ENCODE peak calls at places on chromosomes 2 and 18, in six cellular contexts. One of them, this sample, is unnamed.

GRCh38 chr18:25832008-25832604 is 258.3 kb downstream of the SS18 start:
- DNase-seq in GM12891: peak; percentile 29
- DNase-seq in K562: peak; percentile 65
- DNase-seq in GM12878: no peak
- DNase-seq in H1: peak; percentile 17
- DNase-seq in HepG2: peak; percentile 25
- DNase-seq in this sample: peak; percentile 11

GRCh38 chr2:84959045-84959493 is 11.9 kb upstream of the KCMF1 start:
- DNase-seq in K562: no peak
- DNase-seq in GM12891: no peak
- DNase-seq in HepG2: no peak
- DNase-seq in H1: no peak
- DNase-seq in GM12878: no peak
- DNase-seq in this sample: no peak

GRCh38 chr2:230153390-230153976 is 66.3 kb downstream of the SP110 start:
- DNase-seq in K562: no peak
- DNase-seq in H1: no peak
- DNase-seq in HepG2: no peak
- DNase-seq in GM12891: no peak
- DNase-seq in GM12878: no peak
- DNase-seq in this sample: no peak

GRCh38 chr2:85180322-85181092 is 47.3 kb downstream of the TCF7L1 start:
- DNase-seq in K562: no peak
- DNase-seq in GM12891: no peak
- DNase-seq in H1: no peak
- DNase-seq in HepG2: no peak
- DNase-seq in GM12878: no peak
- DNase-seq in this sample: no peak

GRCh38 chr2:240930096-240930630 is 24.0 kb downstream of the CROCC2 start:
- DNase-seq in K562: no peak
- DNase-seq in GM12891: no peak
- DNase-seq in HepG2: no peak
- DNase-seq in H1: no peak
- DNase-seq in GM12878: no peak
- DNase-seq in this sample: peak; percentile 19

GRCh38 chr2:58428286-58428552 is 187.1 kb upstream of the FANCL start:
- DNase-seq in HepG2: no peak
- DNase-seq in GM12878: no peak
- DNase-seq in K562: no peak
- DNase-seq in H1: peak; percentile 38
- DNase-seq in GM12891: peak; percentile 31
- DNase-seq in this sample: no peak

GRCh38 chr18:79353238-79353637 is 42.5 kb upstream of the NFATC1 start:
- DNase-seq in GM12891: no peak
- DNase-seq in H1: no peak
- DNase-seq in K562: peak; percentile 16
- DNase-seq in HepG2: peak; percentile 10
- DNase-seq in GM12878: no peak
- DNase-seq in this sample: no peak

GRCh38 chr2:126495189-126495588 is 160.8 kb upstream of the GYPC start:
- DNase-seq in K562: no peak
- DNase-seq in H1: no peak
- DNase-seq in HepG2: no peak
- DNase-seq in GM12891: no peak
- DNase-seq in GM12878: no peak
- DNase-seq in this sample: no peak

GRCh38 chr18:61292280-61292679 is 41.0 kb upstream of the CDH20 start:
- DNase-seq in GM12878: no peak
- DNase-seq in K562: no peak
- DNase-seq in GM12891: no peak
- DNase-seq in H1: no peak
- DNase-seq in HepG2: no peak
- DNase-seq in this sample: no peak

GRCh38 chr2:122100371-122101150 is 345.1 kb downstream of the TSN start:
- DNase-seq in K562: no peak
- DNase-seq in H1: peak; percentile 21
- DNase-seq in GM12878: no peak
- DNase-seq in HepG2: no peak
- DNase-seq in GM12891: no peak
- DNase-seq in this sample: no peak

GRCh38 chr18:9826666-9827065 is 59.1 kb upstream of the TXNDC2 start:
- DNase-seq in GM12891: no peak
- DNase-seq in GM12878: no peak
- DNase-seq in H1: no peak
- DNase-seq in HepG2: no peak
- DNase-seq in K562: no peak
- DNase-seq in this sample: no peak

GRCh38 chr2:52467189-52467588 is 1300.4 kb upstream of the CHAC2 start:
- DNase-seq in K562: no peak
- DNase-seq in H1: no peak
- DNase-seq in HepG2: no peak
- DNase-seq in GM12891: no peak
- DNase-seq in GM12878: no peak
- DNase-seq in this sample: no peak

GRCh38 chr2:146669735-146670134 is 1175.1 kb upstream of the ACVR2A start:
- DNase-seq in H1: no peak
- DNase-seq in GM12878: no peak
- DNase-seq in GM12891: no peak
- DNase-seq in K562: no peak
- DNase-seq in HepG2: no peak
- DNase-seq in this sample: no peak

GRCh38 chr2:113155331-113155730 is 18.4 kb upstream of the PSD4 start:
- DNase-seq in K562: no peak
- DNase-seq in H1: no peak
- DNase-seq in GM12878: no peak
- DNase-seq in HepG2: no peak
- DNase-seq in GM12891: no peak
- DNase-seq in this sample: no peak

GRCh38 chr2:240402566-240403295 is 32.7 kb upstream of the GPC1 start:
- DNase-seq in K562: no peak
- DNase-seq in HepG2: no peak
- DNase-seq in GM12891: no peak
- DNase-seq in H1: no peak
- DNase-seq in GM12878: no peak
- DNase-seq in this sample: no peak

GRCh38 chr2:62382757-62383156 is 123.2 kb downstream of the TMEM17 start:
- DNase-seq in H1: no peak
- DNase-seq in GM12878: no peak
- DNase-seq in K562: no peak
- DNase-seq in HepG2: no peak
- DNase-seq in GM12891: no peak
- DNase-seq in this sample: no peak

GRCh38 chr2:168849610-168850009 is 40.6 kb downstream of the SPC25 start:
- DNase-seq in K562: peak; percentile 66
- DNase-seq in GM12891: no peak
- DNase-seq in H1: peak; percentile 27
- DNase-seq in HepG2: peak; percentile 73
- DNase-seq in GM12878: no peak
- DNase-seq in this sample: no peak

GRCh38 chr18:8937695-8938094 is 164.8 kb upstream of the NDUFV2 start:
- DNase-seq in K562: no peak
- DNase-seq in GM12891: no peak
- DNase-seq in HepG2: no peak
- DNase-seq in H1: no peak
- DNase-seq in GM12878: no peak
- DNase-seq in this sample: no peak

GRCh38 chr2:47008381-47009280 is 93.0 kb upstream of the MCFD2 start:
- DNase-seq in GM12878: no peak
- DNase-seq in H1: no peak
- DNase-seq in K562: no peak
- DNase-seq in HepG2: peak; percentile 73
- DNase-seq in GM12891: no peak
- DNase-seq in this sample: no peak

GRCh38 chr2:55887906-55888625 is 35.5 kb downstream of the EFEMP1 start:
- DNase-seq in HepG2: no peak
- DNase-seq in H1: no peak
- DNase-seq in GM12891: no peak
- DNase-seq in K562: no peak
- DNase-seq in GM12878: no peak
- DNase-seq in this sample: no peak

GRCh38 chr2:201968476-201968875 is 65.2 kb upstream of the FZD7 start:
- DNase-seq in GM12878: no peak
- DNase-seq in GM12891: no peak
- DNase-seq in K562: no peak
- DNase-seq in HepG2: no peak
- DNase-seq in H1: no peak
- DNase-seq in this sample: no peak

GRCh38 chr2:28346587-28346986 is 46.1 kb upstream of the FOSL2 start:
- DNase-seq in K562: no peak
- DNase-seq in GM12878: no peak
- DNase-seq in GM12891: no peak
- DNase-seq in HepG2: no peak
- DNase-seq in H1: no peak
- DNase-seq in this sample: no peak

GRCh38 chr2:124590001-124590400 is 564.9 kb downstream of the CNTNAP5 start:
- DNase-seq in K562: no peak
- DNase-seq in HepG2: no peak
- DNase-seq in GM12878: no peak
- DNase-seq in GM12891: no peak
- DNase-seq in H1: no peak
- DNase-seq in this sample: no peak

GRCh38 chr2:152336854-152337510 is 2.0 kb downstream of the FMNL2 start:
- DNase-seq in GM12891: no peak
- DNase-seq in H1: no peak
- DNase-seq in K562: no peak
- DNase-seq in GM12878: no peak
- DNase-seq in HepG2: no peak
- DNase-seq in this sample: no peak

GRCh38 chr2:73823916-73824523 is 4.7 kb upstream of the STAMBP start:
- DNase-seq in GM12878: peak; percentile 49
- DNase-seq in K562: peak; percentile 81
- DNase-seq in HepG2: peak; percentile 68
- DNase-seq in GM12891: no peak
- DNase-seq in H1: no peak
- DNase-seq in this sample: no peak

GRCh38 chr2:205193121-205193520 is 489.2 kb upstream of the NRP2 start:
- DNase-seq in K562: no peak
- DNase-seq in H1: no peak
- DNase-seq in HepG2: no peak
- DNase-seq in GM12891: no peak
- DNase-seq in GM12878: no peak
- DNase-seq in this sample: no peak
- TF ChIP-seq POLR2AphosphoS5 in K562: no peak
- TF ChIP-seq POLR2AphosphoS5 in H1: no peak
- TF ChIP-seq POLR2AphosphoS5 in HepG2: no peak
- TF ChIP-seq POLR2AphosphoS5 in GM12891: no peak
- TF ChIP-seq POLR2AphosphoS5 in GM12878: no peak
- TF ChIP-seq POLR2AphosphoS5 in this sample: no peak

GRCh38 chr18:2571200-2572143 is at the start of the genes METTL4 and NDC80:
- DNase-seq in K562: peak; percentile 97
- DNase-seq in H1: peak; percentile 82
- DNase-seq in GM12891: peak; percentile 50
- DNase-seq in GM12878: peak; percentile 71
- DNase-seq in HepG2: peak; percentile 85
- DNase-seq in this sample: peak; percentile 58
- TF ChIP-seq POLR2A in K562: peak; percentile 86
- TF ChIP-seq POLR2A in H1: peak; percentile 58
- TF ChIP-seq POLR2A in GM12891: no peak
- TF ChIP-seq POLR2A in GM12878: peak; percentile 87
- TF ChIP-seq POLR2A in HepG2: peak; percentile 65
- TF ChIP-seq POLR2A in this sample: peak; percentile 76

GRCh38 chr2:75607988-75608683 is 38.4 kb upstream of the MRPL19 start:
- DNase-seq in HepG2: peak; percentile 49
- DNase-seq in H1: no peak
- DNase-seq in GM12878: no peak
- DNase-seq in GM12891: no peak
- DNase-seq in K562: no peak
- DNase-seq in this sample: no peak
- TF ChIP-seq TAF1 in HepG2: no peak
- TF ChIP-seq TAF1 in H1: no peak
- TF ChIP-seq TAF1 in GM12878: no peak
- TF ChIP-seq TAF1 in GM12891: no peak
- TF ChIP-seq TAF1 in K562: no peak
- TF ChIP-seq TAF1 in this sample: no peak

GRCh38 chr2:120539937-120540718 is 194.2 kb downstream of the INHBB start:
- DNase-seq in GM12891: no peak
- DNase-seq in GM12878: no peak
- DNase-seq in HepG2: peak; percentile 94
- DNase-seq in H1: no peak
- DNase-seq in K562: no peak
- DNase-seq in this sample: no peak
- TF ChIP-seq POLR2AphosphoS5 in GM12891: no peak
- TF ChIP-seq POLR2AphosphoS5 in GM12878: no peak
- TF ChIP-seq POLR2AphosphoS5 in HepG2: peak; percentile 44
- TF ChIP-seq POLR2AphosphoS5 in H1: no peak
- TF ChIP-seq POLR2AphosphoS5 in K562: no peak
- TF ChIP-seq POLR2AphosphoS5 in this sample: no peak

GRCh38 chr18:37419272-37419671 is 146.3 kb downstream of the CELF4 start:
- DNase-seq in K562: no peak
- DNase-seq in H1: no peak
- DNase-seq in GM12878: no peak
- DNase-seq in HepG2: no peak
- DNase-seq in GM12891: no peak
- DNase-seq in this sample: no peak

GRCh38 chr18:37422116-37422515 is 143.5 kb downstream of the CELF4 start:
- DNase-seq in GM12878: no peak
- DNase-seq in GM12891: no peak
- DNase-seq in HepG2: no peak
- DNase-seq in K562: no peak
- DNase-seq in H1: no peak
- DNase-seq in this sample: no peak

GRCh38 chr18:37419866-37420265 is 145.7 kb downstream of the CELF4 start:
- DNase-seq in H1: no peak
- DNase-seq in HepG2: no peak
- DNase-seq in GM12891: no peak
- DNase-seq in K562: no peak
- DNase-seq in GM12878: no peak
- DNase-seq in this sample: no peak

GRCh38 chr18:37421349-37422080 is 144.1 kb downstream of the CELF4 start:
- DNase-seq in HepG2: no peak
- DNase-seq in H1: no peak
- DNase-seq in GM12878: no peak
- DNase-seq in K562: no peak
- DNase-seq in GM12891: no peak
- DNase-seq in this sample: no peak

DNA sequence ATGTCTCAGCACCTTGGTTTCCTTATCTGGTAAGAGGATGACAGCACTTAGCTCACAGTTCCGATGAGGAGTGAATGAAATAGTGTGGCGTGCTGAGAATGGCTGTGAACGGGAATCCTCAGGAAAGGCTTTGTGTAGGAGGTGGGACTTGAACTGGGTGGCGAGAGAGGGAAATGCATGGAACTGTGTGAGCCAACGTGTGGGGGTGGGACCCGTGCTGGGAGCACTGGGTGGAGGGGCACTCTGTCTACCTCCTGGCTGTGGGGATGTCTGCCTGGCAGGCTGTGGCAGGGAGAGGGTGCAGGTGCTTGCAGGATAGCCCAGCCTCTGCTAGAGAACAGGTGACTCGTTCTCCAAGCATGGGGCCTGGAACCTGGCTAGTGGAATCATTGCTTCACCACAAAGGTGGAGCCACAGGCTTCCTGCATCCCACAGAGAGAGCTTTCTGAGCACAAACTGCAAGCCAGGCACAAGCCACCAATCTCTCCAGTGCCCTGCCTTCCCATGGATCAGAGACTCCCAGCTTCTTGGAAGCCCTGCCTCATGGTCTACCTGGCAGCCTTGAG is 145.2 kb downstream of the CELF4 start:
- DNase-seq in H1: no peak
- DNase-seq in GM12891: no peak
- DNase-seq in HepG2: no peak
- DNase-seq in K562: no peak
- DNase-seq in GM12878: no peak
- DNase-seq in this sample: no peak
- TF ChIP-seq POLR2A in H1: no peak
- TF ChIP-seq POLR2A in GM12891: no peak
- TF ChIP-seq POLR2A in HepG2: no peak
- TF ChIP-seq POLR2A in K562: no peak
- TF ChIP-seq POLR2A in GM12878: no peak
- TF ChIP-seq POLR2A in this sample: no peak

This sample was measured in GM12892.